ENCODE peak calls at places on chromosomes 12 and 14, in nine cellular contexts. X, V, P, L, S, O, A, N and M are unnamed samples.

GRCh38 chr14:89367449-89368120 is 49.4 kb downstream of the FOXN3 start:
- DNase-seq in X (no peak), V (no peak), L (no peak), S (no peak), P (no peak), N (no peak), O (no peak), A (no peak), M (no peak)

GRCh38 chr14:61470954-61471279 is 149.5 kb downstream of the PRKCH start:
- DNase-seq in L (no peak), V (no peak), O (no peak), P (no peak), N (no peak), A (no peak), S (no peak), X (no peak), M (no peak)

GRCh38 chr12:12072064-12072760 is 1.5 kb downstream of the BCL2L14 start:
- DNase-seq in A (peak; percentile 36), P (no peak), O (no peak), L (no peak), V (peak; percentile 67), S (peak; percentile 41), N (peak; percentile 19), X (peak; percentile 33), M (no peak)

GRCh38 chr12:78562358-78563205 is 302.0 kb upstream of the SYT1 start:
- DNase-seq in V (no peak), X (no peak), O (no peak), L (no peak), A (no peak), S (no peak), N (peak; percentile 59), P (no peak), M (no peak)

GRCh38 chr12:13539051-13539450 is 342.5 kb downstream of the EMP1 start:
- DNase-seq in L (no peak), P (no peak), V (peak; percentile 60), N (no peak), O (no peak), S (no peak), A (no peak), X (no peak), M (no peak)

GRCh38 chr14:22569106-22569748 is 19.8 kb downstream of the DAD1 start:
- DNase-seq in A (no peak), X (no peak), L (no peak), P (no peak), N (no peak), S (no peak), V (no peak), O (no peak), M (no peak)

GRCh38 chr12:32061033-32061432 is 45.6 kb upstream of the BICD1 start:
- DNase-seq in V (no peak), O (no peak), X (no peak), S (no peak), L (no peak), A (no peak), P (no peak), N (no peak), M (no peak)

GRCh38 chr12:107225626-107226025 is 132.3 kb upstream of the CRY1 start:
- DNase-seq in O (no peak), P (no peak), X (no peak), V (no peak), S (no peak), L (no peak), A (no peak), N (no peak), M (no peak)

GRCh38 chr12:117440384-117440783 is 79.0 kb upstream of the NOS1 start:
- DNase-seq in A (no peak), S (no peak), X (no peak), N (no peak), P (no peak), L (no peak), V (no peak), O (no peak), M (no peak)

GRCh38 chr14:103404032-103404918 is 19.1 kb downstream of the MARK3 start:
- DNase-seq in P (no peak), N (no peak), A (no peak), V (no peak), S (no peak), X (no peak), O (no peak), L (no peak), M (no peak)

GRCh38 chr14:95319312-95320075 is at the start of gene CLMN:
- DNase-seq in N (peak; percentile 52), A (peak; percentile 43), S (peak; percentile 17), L (peak; percentile 7), X (no peak), P (peak; percentile 41), V (peak; percentile 49), O (peak; percentile 41), M (peak; percentile 5)

GRCh38 chr12:89073027-89073398 is 279.3 kb downstream of the DUSP6 start:
- DNase-seq in A (no peak), O (no peak), L (no peak), P (no peak), V (no peak), N (peak; percentile 94), X (no peak), S (no peak), M (no peak)

GRCh38 chr12:56193025-56193578 is 3.8 kb upstream of the SMARCC2 start:
- DNase-seq in O (peak; percentile 32), P (peak; percentile 42), N (peak; percentile 93), X (peak; percentile 61), L (peak; percentile 47), V (peak; percentile 87), S (peak; percentile 75), A (peak; percentile 39), M (peak; percentile 65)

GRCh38 chr14:63632932-63633514 is 8.6 kb downstream of the WDR89 start:
- DNase-seq in V (peak; percentile 35), P (no peak), S (no peak), O (no peak), X (no peak), L (no peak), A (no peak), N (peak; percentile 13), M (no peak)